ENCODE peak calls at places on chromosomes 5 and 9, in eight cellular contexts. K, T, V, N, O, H, Q and X are unnamed samples.

GRCh38 chr5:173010021-173010420 is 26.4 kb downstream of the ATP6V0E1 start:
- DNase-seq in K (peak; percentile 3), T (no peak), V (no peak), N (no peak), O (no peak), H (no peak), Q (no peak), X (no peak)

GRCh38 chr5:166618555-166618954 is 1672.9 kb upstream of the WWC1 start:
- DNase-seq in K (no peak), T (no peak), V (no peak), N (no peak), O (no peak), H (no peak), Q (no peak), X (no peak)

GRCh38 chr9:21141427-21141882 is at the start of gene IFNW1:
- DNase-seq in K (no peak), T (peak; percentile 10), V (no peak), N (no peak), O (no peak), H (no peak), Q (no peak), X (no peak)

GRCh38 chr5:143217065-143217803 is 186.3 kb downstream of the NR3C1 start:
- DNase-seq in K (no peak), T (no peak), V (no peak), N (no peak), O (no peak), H (no peak), Q (no peak), X (peak; percentile 64)

GRCh38 chr5:101838329-101838964 is 457.6 kb downstream of the SLCO4C1 start:
- DNase-seq in K (no peak), T (no peak), V (no peak), N (no peak), O (no peak), H (no peak), Q (no peak), X (no peak)

GRCh38 chr9:99093492-99093791 is 11.5 kb upstream of the TGFBR1 start:
- DNase-seq in K (no peak), T (no peak), V (no peak), N (peak; percentile 37), O (no peak), H (no peak), Q (no peak), X (no peak)

GRCh38 chr9:113955076-113955752 is 79.1 kb downstream of the ZNF618 start:
- DNase-seq in K (no peak), T (no peak), V (peak; percentile 37), N (no peak), O (no peak), H (no peak), Q (no peak), X (peak; percentile 24)

GRCh38 chr5:148939676-148940075 is 113.3 kb downstream of the ADRB2 start:
- DNase-seq in K (no peak), T (peak; percentile 19), V (no peak), N (no peak), O (no peak), H (no peak), Q (no peak), X (no peak)

GRCh38 chr9:84101892-84102632 is 121.5 kb downstream of the RMI1 start:
- DNase-seq in K (no peak), T (no peak), V (no peak), N (no peak), O (no peak), H (no peak), Q (no peak), X (no peak)

GRCh38 chr9:9352877-9353481 is 1259.8 kb downstream of the PTPRD start:
- DNase-seq in K (no peak), T (no peak), V (no peak), N (no peak), O (no peak), H (no peak), Q (peak; percentile 45), X (no peak)

GRCh38 chr9:121220996-121221671 is 19.5 kb upstream of the RAB14 start:
- DNase-seq in K (no peak), T (no peak), V (no peak), N (no peak), O (no peak), H (no peak), Q (no peak), X (no peak)

DNA sequence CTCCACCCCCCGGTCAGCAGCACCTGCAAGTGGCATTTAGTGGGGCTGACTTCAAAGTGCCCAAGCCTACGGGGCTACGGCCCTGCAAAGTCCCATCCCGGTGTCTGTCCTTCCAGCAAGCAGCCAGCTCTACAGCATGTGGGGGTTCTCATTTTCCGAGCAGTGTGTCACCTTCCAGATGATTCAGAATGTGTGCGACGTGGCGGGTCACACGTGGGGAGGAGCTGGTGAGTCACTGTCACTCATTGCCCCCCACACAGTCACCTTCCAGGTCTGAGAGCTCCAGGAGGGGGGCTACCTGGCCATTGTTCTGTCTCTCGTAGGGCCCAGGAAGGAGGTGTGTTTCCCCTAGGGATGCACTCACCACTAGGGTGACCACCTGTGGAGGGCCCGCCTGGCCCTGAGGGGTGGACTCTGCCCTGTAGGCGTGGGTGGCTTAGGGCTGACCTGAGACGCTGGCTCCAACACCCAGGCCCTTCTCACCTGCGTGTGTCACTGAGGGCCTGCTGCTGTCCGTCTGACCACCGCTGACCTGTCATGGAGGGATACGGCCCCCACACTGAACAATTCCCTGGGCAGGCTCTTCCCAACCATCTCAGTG is 70.2 kb downstream of the SEMA4D start:
- DNase-seq in K (no peak), T (no peak), V (no peak), N (no peak), O (no peak), H (no peak), Q (no peak), X (no peak)
- TF ChIP-seq CTCF in K (no peak), T (no peak), V (no peak), N (no peak), O (no peak), H (no peak), Q (no peak), X (no peak)

GRCh38 chr9:93037476-93037971 is 21.0 kb upstream of the SUSD3 start:
- DNase-seq in K (no peak), T (no peak), V (no peak), N (no peak), O (no peak), H (no peak), Q (no peak), X (no peak)
- TF ChIP-seq POLR2A in K (no peak), T (no peak), V (no peak), N (no peak), O (no peak), H (no peak), Q (no peak), X (no peak)

GRCh38 chr9:135764731-135765130 is 62.7 kb downstream of the KCNT1 start:
- DNase-seq in K (no peak), T (no peak), V (no peak), N (no peak), O (no peak), H (no peak), Q (no peak), X (no peak)
- H3K4me3 ChIP-seq in K (no peak overlapping the region), T (no peak overlapping the region), V (no peak overlapping the region), N (no peak overlapping the region), O (no peak overlapping the region), H (no peak overlapping the region), Q (no peak overlapping the region), X (no peak overlapping the region)

GRCh38 chr5:145245354-145245753 is 589.8 kb downstream of the PRELID2 start:
- DNase-seq in K (no peak), T (no peak), V (no peak), N (no peak), O (no peak), H (no peak), Q (no peak), X (no peak)
- TF ChIP-seq CTCF in K (no peak), T (no peak), V (no peak), N (no peak), O (no peak), H (no peak), Q (no peak), X (no peak)